ENCODE peak calls at places on chromosomes 7 and 10, in six cellular contexts. H is stimulated activated CD4-positive, alpha-beta T cell treated with anti-CD3 and anti-CD28 coated beads, Interleukin-1b, Interleukin-23, amount 100 ng/mL, for 4 hours; C is astrocyte of the cerebellum; Q is cardiac muscle cell; M is GM13976; F is KG1. K is an unnamed sample.

GRCh38 chr10:128009768-128010167 is 102.9 kb downstream of the PTPRE start:
- DNase-seq in H (no peak), F (no peak), Q (no peak), M (no peak), C (no peak), K (no peak)

GRCh38 chr7:832292-832967 is at the start of gene SUN1:
- DNase-seq in M (peak; percentile 75), C (peak; percentile 64), Q (peak; percentile 49), F (no peak), H (peak; percentile 45), K (no peak)

GRCh38 chr7:47581821-47582747 is at the start of gene TNS3:
- DNase-seq in H (no peak), F (no peak), M (no peak), C (no peak), Q (peak; percentile 68), K (no peak)

GRCh38 chr10:102004376-102004775 is 51.6 kb downstream of the ARMH3 start:
- DNase-seq in H (no peak), M (peak; percentile 32), F (no peak), C (no peak), Q (no peak), K (no peak)

GRCh38 chr10:51654918-51655317 is 44.5 kb downstream of the CSTF2T start:
- DNase-seq in C (peak; percentile 36), H (no peak), Q (no peak), M (no peak), F (no peak), K (no peak)

GRCh38 chr10:121352456-121352855 is 245.8 kb downstream of the FGFR2 start:
- DNase-seq in F (no peak), M (no peak), C (no peak), H (no peak), Q (no peak), K (no peak)

GRCh38 chr7:1264345-1265280 is 31.9 kb downstream of the UNCX start:
- DNase-seq in H (no peak), F (no peak), C (no peak), Q (no peak), M (no peak), K (no peak)

GRCh38 chr10:14235511-14235910 is 95.2 kb downstream of the FRMD4A start:
- DNase-seq in C (peak; percentile 6), H (no peak), Q (no peak), F (no peak), M (no peak), K (no peak)

GRCh38 chr7:151013728-151014497 is 10.4 kb downstream of the ATG9B start:
- DNase-seq in Q (peak; percentile 59), H (peak; percentile 67), M (peak; percentile 85), F (no peak), C (no peak), K (peak; percentile 93)

GRCh38 chr7:151833213-151833651 is 43.7 kb downstream of the PRKAG2 start:
- DNase-seq in F (no peak), H (no peak), C (no peak), Q (no peak), M (no peak), K (no peak)

GRCh38 chr7:113087278-113087998 is 811 bp upstream of the GPR85 start:
- DNase-seq in Q (peak; percentile 13), F (no peak), C (peak; percentile 28), M (no peak), H (no peak), K (no peak)

GRCh38 chr7:159031750-159032149 is 112.9 kb downstream of the VIPR2 start:
- DNase-seq in Q (no peak), F (no peak), H (no peak), M (no peak), C (no peak), K (no peak)

GRCh38 chr10:47076949-47077348 is 165.7 kb downstream of the PTPN20 start:
- DNase-seq in C (no peak), F (no peak), H (no peak), M (no peak), Q (no peak), K (no peak)

GRCh38 chr7:158506626-158507025 is 81.0 kb downstream of the PTPRN2 start:
- DNase-seq in C (no peak), H (no peak), F (no peak), M (no peak), Q (no peak), K (no peak)

GRCh38 chr10:97782455-97783228 is 10.8 kb upstream of the SFRP5 start:
- DNase-seq in H (no peak), Q (peak; percentile 57), F (no peak), M (no peak), C (no peak), K (no peak)

GRCh38 chr10:54139819-54140428 is 661.1 kb downstream of the PCDH15 start:
- DNase-seq in H (no peak), F (no peak), Q (no peak), C (no peak), M (no peak), K (no peak)

GRCh38 chr10:93437000-93437945 is 44.9 kb downstream of the MYOF start:
- DNase-seq in C (peak; percentile 97), M (no peak), F (no peak), H (no peak), Q (peak; percentile 82), K (no peak)

GRCh38 chr10:131464789-131465188 is 153.3 kb upstream of the TCERG1L start:
- DNase-seq in H (no peak), F (no peak), Q (no peak), M (no peak), C (no peak), K (no peak)

GRCh38 chr7:92751902-92752901 is 84.2 kb downstream of the CDK6 start:
- DNase-seq in Q (no peak), H (no peak), M (no peak), F (no peak), C (peak; percentile 73), K (no peak)

GRCh38 chr10:6346621-6347020 is 143.9 kb downstream of the PFKFB3 start:
- DNase-seq in H (no peak), M (no peak), C (no peak), F (no peak), Q (no peak), K (no peak)

GRCh38 chr10:21526952-21527633 is 1.6 kb upstream of the SKIDA1 start:
- DNase-seq in Q (peak; percentile 63), M (peak; percentile 65), F (peak; percentile 60), H (peak; percentile 39), C (no peak), K (peak; percentile 41)

GRCh38 chr7:18495412-18496335 is at the start of gene HDAC9:
- DNase-seq in F (no peak), H (no peak), C (peak; percentile 31), M (peak; percentile 16), Q (peak; percentile 86), K (no peak)

GRCh38 chr7:102426268-102427031 is 6.9 kb upstream of the ORAI2 start:
- DNase-seq in F (no peak), Q (no peak), M (peak; percentile 85), H (peak; percentile 54), C (no peak), K (no peak)

GRCh38 chr10:127292888-127293287 is 96.5 kb upstream of the INSYN2A start:
- DNase-seq in C (no peak), M (no peak), F (no peak), H (no peak), Q (no peak), K (no peak)

GRCh38 chr10:119364941-119365340 is 157.6 kb downstream of the GRK5 start:
- DNase-seq in C (no peak), F (no peak), Q (no peak), M (no peak), H (no peak), K (no peak)

GRCh38 chr10:1939016-1939415 is 201.7 kb upstream of the ADARB2 start:
- DNase-seq in F (peak; percentile 81), Q (no peak), C (no peak), M (no peak), H (peak; percentile 52), K (no peak)

GRCh38 chr10:3419719-3420495 is 247.3 kb upstream of the PITRM1 start:
- DNase-seq in H (no peak), C (no peak), F (no peak), Q (no peak), M (no peak), K (no peak)

GRCh38 chr10:97788552-97789442 is 17.0 kb upstream of the SFRP5 start:
- DNase-seq in F (no peak), Q (peak; percentile 84), M (no peak), H (no peak), C (no peak), K (peak; percentile 0)

GRCh38 chr7:28409716-28410627 is 2.3 kb upstream of the CREB5 start:
- DNase-seq in Q (peak; percentile 67), M (no peak), F (no peak), H (no peak), C (no peak), K (no peak)

GRCh38 chr10:8086315-8086714 is 31.8 kb downstream of the GATA3 start:
- DNase-seq in Q (no peak), H (no peak), F (no peak), M (no peak), C (no peak), K (no peak)

GRCh38 chr7:30800785-30801252 is 29.6 kb downstream of the MINDY4 start:
- DNase-seq in H (no peak), C (peak; percentile 82), M (peak; percentile 76), F (no peak), Q (peak; percentile 77), K (no peak)

GRCh38 chr7:129993275-129993674 is 40.5 kb upstream of the UBE2H start:
- DNase-seq in M (no peak), H (no peak), Q (no peak), F (no peak), C (no peak), K (no peak)

GRCh38 chr10:37234692-37235091 is 109.3 kb downstream of the ANKRD30A start:
- DNase-seq in Q (no peak), F (no peak), M (no peak), C (no peak), H (no peak), K (no peak)

GRCh38 chr10:42859256-42859655 is 76.7 kb downstream of the BMS1 start:
- DNase-seq in H (no peak), M (no peak), Q (no peak), C (no peak), F (no peak), K (no peak)

GRCh38 chr10:75108684-75109458 is 2.6 kb upstream of the SAMD8 start:
- DNase-seq in Q (peak; percentile 71), F (no peak), H (no peak), M (no peak), C (no peak), K (no peak)

GRCh38 chr7:87113077-87113476 is 39.2 kb upstream of the DMTF1 start:
- DNase-seq in M (no peak), F (no peak), Q (no peak), H (no peak), C (peak; percentile 40), K (no peak)

GRCh38 chr7:38425509-38425908 is 152.1 kb upstream of the TARP start:
- DNase-seq in H (no peak), C (no peak), F (no peak), M (no peak), Q (no peak), K (no peak)

GRCh38 chr10:27041196-27041595 is 59.1 kb downstream of the ANKRD26 start:
- DNase-seq in C (no peak), H (no peak), M (no peak), F (no peak), Q (no peak), K (no peak)

GRCh38 chr7:112646787-112647186 is 143.4 kb downstream of the TMEM168 start:
- DNase-seq in C (no peak), M (no peak), Q (peak; percentile 41), F (no peak), H (no peak), K (no peak)

K was measured in GF-D8.